ENCODE peak calls at places on chromosome 14, in eight cellular contexts. R is NCI-H2171 treated with DMSO at 0.1 percent for 48 hours, X is GM03348, Q is T-helper 17 cell, M is MCF 10A, P is NCI-H1105 treated with DMSO at 0.1 percent for 48 hours, H is aorta, T is astrocyte of the cerebellum. S is an unnamed sample.

GRCh38 chr14:75264036-75264435 is 14.6 kb upstream of the FOS start:
- DNase-seq in R (no peak), X (no peak), Q (no peak), M (no peak), P (no peak), H (no peak), T (no peak), S (no peak)

GRCh38 chr14:76876076-76876475 is 49.9 kb downstream of the LRRC74A start:
- DNase-seq in R (peak; percentile 94), X (peak; percentile 91), Q (no peak), M (peak; percentile 75), P (peak; percentile 68), H (peak; percentile 81), T (peak; percentile 55), S (peak; percentile 71)

GRCh38 chr14:93683241-93683640 is 105.0 kb downstream of the PRIMA1 start:
- DNase-seq in R (peak; percentile 99), X (no peak), Q (no peak), M (no peak), P (no peak), H (no peak), T (no peak), S (no peak)

GRCh38 chr14:77583657-77584056 is 32.8 kb downstream of the SPTLC2 start:
- DNase-seq in R (no peak), X (no peak), Q (no peak), M (no peak), P (no peak), H (no peak), T (no peak), S (no peak)

GRCh38 chr14:61472025-61472672 is 150.8 kb downstream of the PRKCH start:
- DNase-seq in R (no peak), X (peak; percentile 83), Q (no peak), M (peak; percentile 97), P (no peak), H (no peak), T (peak; percentile 96), S (peak; percentile 94)

GRCh38 chr14:104138098-104138890 is at the start of gene KIF26A:
- DNase-seq in R (peak; percentile 82), X (peak; percentile 53), Q (no peak), M (no peak), P (peak; percentile 69), H (peak; percentile 77), T (no peak), S (no peak)

GRCh38 chr14:53943751-53944083 is 12.9 kb downstream of the BMP4 start:
- DNase-seq in R (no peak), X (no peak), Q (no peak), M (peak; percentile 39), P (no peak), H (no peak), T (no peak), S (no peak)

GRCh38 chr14:103871596-103872480 is 24.5 kb upstream of the PPP1R13B start:
- DNase-seq in R (no peak), X (no peak), Q (peak; percentile 50), M (no peak), P (no peak), H (no peak), T (no peak), S (no peak)

GRCh38 chr14:54025661-54026060 is 69.0 kb upstream of the BMP4 start:
- DNase-seq in R (no peak), X (peak; percentile 14), Q (no peak), M (peak; percentile 65), P (no peak), H (no peak), T (no peak), S (peak; percentile 30)

GRCh38 chr14:55514819-55515470 is 65.1 kb upstream of the KTN1 start:
- DNase-seq in R (no peak), X (peak; percentile 37), Q (no peak), M (peak; percentile 64), P (no peak), H (no peak), T (peak; percentile 83), S (peak; percentile 22)

GRCh38 chr14:77869350-77869749 is 69.4 kb downstream of the ADCK1 start:
- DNase-seq in R (no peak), X (no peak), Q (no peak), M (no peak), P (no peak), H (no peak), T (no peak), S (no peak)

GRCh38 chr14:103151270-103151933 is 28.1 kb downstream of the TNFAIP2 start:
- DNase-seq in R (no peak), X (no peak), Q (no peak), M (no peak), P (no peak), H (no peak), T (no peak), S (no peak)

GRCh38 chr14:62592877-62593276 is 452.4 kb downstream of the KCNH5 start:
- DNase-seq in R (peak; percentile 63), X (no peak), Q (no peak), M (peak; percentile 36), P (no peak), H (no peak), T (no peak), S (peak; percentile 53)